ENCODE peak calls at places on chromosomes 5 and 9, in five cellular contexts. One of them, this sample, is unnamed.
A peak's percentile ranks its signal among the peaks of the same experiment; 100 is the strongest.

GRCh38 chr5:63572751-63573150 is 389.5 kb downstream of the HTR1A start:
- DNase-seq in AG04450: no peak
- DNase-seq in left cardiac atrium: no peak
- DNase-seq in amniotic stem cell: no peak
- DNase-seq in cardiac muscle cell: no peak
- DNase-seq in this sample: no peak

GRCh38 chr9:69223605-69224004 is 49.5 kb downstream of the TJP2 start:
- DNase-seq in AG04450: peak; percentile 50
- DNase-seq in left cardiac atrium: no peak
- DNase-seq in amniotic stem cell: peak; percentile 51
- DNase-seq in cardiac muscle cell: peak; percentile 69
- DNase-seq in this sample: peak; percentile 23

GRCh38 chr9:2260401-2261306 is 245.5 kb downstream of the SMARCA2 start:
- DNase-seq in AG04450: no peak
- DNase-seq in left cardiac atrium: no peak
- DNase-seq in amniotic stem cell: peak; percentile 8
- DNase-seq in cardiac muscle cell: no peak
- DNase-seq in this sample: peak; percentile 30

GRCh38 chr9:73024601-73025034 is 71.8 kb upstream of the ALDH1A1 start:
- DNase-seq in AG04450: no peak
- DNase-seq in left cardiac atrium: no peak
- DNase-seq in amniotic stem cell: no peak
- DNase-seq in cardiac muscle cell: no peak
- DNase-seq in this sample: no peak

GRCh38 chr5:138149530-138149929 is 10.3 kb upstream of the NME5 start:
- DNase-seq in AG04450: no peak
- DNase-seq in left cardiac atrium: no peak
- DNase-seq in amniotic stem cell: no peak
- DNase-seq in cardiac muscle cell: no peak
- DNase-seq in this sample: no peak

GRCh38 chr9:95004452-95005275 is 278.2 kb downstream of the AOPEP start:
- DNase-seq in AG04450: no peak
- DNase-seq in left cardiac atrium: peak; percentile 67
- DNase-seq in amniotic stem cell: no peak
- DNase-seq in cardiac muscle cell: peak; percentile 73
- DNase-seq in this sample: no peak

GRCh38 chr5:96816430-96816939 is 8.7 kb upstream of the ERAP1 start:
- DNase-seq in AG04450: no peak
- DNase-seq in left cardiac atrium: no peak
- DNase-seq in amniotic stem cell: no peak
- DNase-seq in cardiac muscle cell: no peak
- DNase-seq in this sample: no peak

GRCh38 chr9:4301302-4301701 is 1.4 kb upstream of the GLIS3 start:
- DNase-seq in AG04450: no peak
- DNase-seq in left cardiac atrium: no peak
- DNase-seq in amniotic stem cell: no peak
- DNase-seq in cardiac muscle cell: no peak
- DNase-seq in this sample: peak; percentile 97

GRCh38 chr5:31329722-31330121 is 136.2 kb downstream of the CDH6 start:
- DNase-seq in AG04450: no peak
- DNase-seq in left cardiac atrium: no peak
- DNase-seq in amniotic stem cell: no peak
- DNase-seq in cardiac muscle cell: no peak
- DNase-seq in this sample: no peak

GRCh38 chr9:131739988-131740648 is at the start of gene RAPGEF1:
- DNase-seq in AG04450: no peak
- DNase-seq in left cardiac atrium: peak; percentile 81
- DNase-seq in amniotic stem cell: no peak
- DNase-seq in cardiac muscle cell: peak; percentile 76
- DNase-seq in this sample: no peak

GRCh38 chr9:101527066-101527465 is 6.6 kb upstream of the RNF20 start:
- DNase-seq in AG04450: no peak
- DNase-seq in left cardiac atrium: no peak
- DNase-seq in amniotic stem cell: no peak
- DNase-seq in cardiac muscle cell: no peak
- DNase-seq in this sample: no peak

GRCh38 chr5:40826778-40827478 is 8.1 kb downstream of the RPL37 start:
- DNase-seq in AG04450: no peak
- DNase-seq in left cardiac atrium: no peak
- DNase-seq in amniotic stem cell: no peak
- DNase-seq in cardiac muscle cell: no peak
- DNase-seq in this sample: no peak

GRCh38 chr9:104875320-104875719 is 52.6 kb downstream of the ABCA1 start:
- DNase-seq in AG04450: no peak
- DNase-seq in left cardiac atrium: no peak
- DNase-seq in amniotic stem cell: no peak
- DNase-seq in cardiac muscle cell: no peak
- DNase-seq in this sample: no peak

GRCh38 chr5:13143630-13144029 is 800.9 kb downstream of the DNAH5 start:
- DNase-seq in AG04450: no peak
- DNase-seq in left cardiac atrium: no peak
- DNase-seq in amniotic stem cell: no peak
- DNase-seq in cardiac muscle cell: no peak
- DNase-seq in this sample: no peak

GRCh38 chr5:82259172-82259800 is 18.9 kb downstream of the RPS23 start:
- DNase-seq in AG04450: peak; percentile 11
- DNase-seq in left cardiac atrium: no peak
- DNase-seq in amniotic stem cell: peak; percentile 22
- DNase-seq in cardiac muscle cell: peak; percentile 21
- DNase-seq in this sample: no peak

GRCh38 chr9:117454711-117455110 is 39.9 kb upstream of the ASTN2 start:
- DNase-seq in AG04450: no peak
- DNase-seq in left cardiac atrium: no peak
- DNase-seq in amniotic stem cell: no peak
- DNase-seq in cardiac muscle cell: no peak
- DNase-seq in this sample: no peak

GRCh38 chr5:2007437-2007905 is 124.7 kb upstream of the IRX4 start:
- DNase-seq in AG04450: no peak
- DNase-seq in left cardiac atrium: no peak
- DNase-seq in amniotic stem cell: no peak
- DNase-seq in cardiac muscle cell: no peak
- DNase-seq in this sample: no peak

GRCh38 chr5:75167345-75167744 is 69.3 kb downstream of the ANKRD31 start:
- DNase-seq in AG04450: no peak
- DNase-seq in left cardiac atrium: no peak
- DNase-seq in amniotic stem cell: no peak
- DNase-seq in cardiac muscle cell: no peak
- DNase-seq in this sample: no peak

GRCh38 chr9:35658894-35659220 is 765 bp downstream of the CCDC107 start:
- DNase-seq in AG04450: no peak
- DNase-seq in left cardiac atrium: peak; percentile 60
- DNase-seq in amniotic stem cell: no peak
- DNase-seq in cardiac muscle cell: no peak
- DNase-seq in this sample: no peak

GRCh38 chr5:98349251-98349989 is 424.0 kb upstream of the RGMB start:
- DNase-seq in AG04450: no peak
- DNase-seq in left cardiac atrium: no peak
- DNase-seq in amniotic stem cell: peak; percentile 39
- DNase-seq in cardiac muscle cell: no peak
- DNase-seq in this sample: peak; percentile 64

GRCh38 chr5:169411789-169412425 is 111.0 kb upstream of the SLIT3 start:
- DNase-seq in AG04450: no peak
- DNase-seq in left cardiac atrium: no peak
- DNase-seq in amniotic stem cell: no peak
- DNase-seq in cardiac muscle cell: no peak
- DNase-seq in this sample: no peak

GRCh38 chr5:54357371-54358058 is 47.1 kb upstream of the ARL15 start:
- DNase-seq in AG04450: no peak
- DNase-seq in left cardiac atrium: no peak
- DNase-seq in amniotic stem cell: no peak
- DNase-seq in cardiac muscle cell: no peak
- DNase-seq in this sample: no peak

GRCh38 chr9:113410207-113411158 is at the start of the genes C9orf43 and POLE3:
- DNase-seq in AG04450: peak; percentile 86
- DNase-seq in left cardiac atrium: peak; percentile 96
- DNase-seq in amniotic stem cell: peak; percentile 95
- DNase-seq in cardiac muscle cell: peak; percentile 98
- DNase-seq in this sample: peak; percentile 90

GRCh38 chr5:167633931-167634341 is 657.5 kb upstream of the WWC1 start:
- DNase-seq in AG04450: no peak
- DNase-seq in left cardiac atrium: no peak
- DNase-seq in amniotic stem cell: peak; percentile 68
- DNase-seq in cardiac muscle cell: no peak
- DNase-seq in this sample: peak; percentile 78

GRCh38 chr9:84271004-84271886 is 69.3 kb downstream of the SLC28A3 start:
- DNase-seq in AG04450: peak; percentile 26
- DNase-seq in left cardiac atrium: peak; percentile 39
- DNase-seq in amniotic stem cell: peak; percentile 40
- DNase-seq in cardiac muscle cell: peak; percentile 39
- DNase-seq in this sample: peak; percentile 73

GRCh38 chr5:25516136-25516535 is 871.4 kb upstream of the CDH10 start:
- DNase-seq in AG04450: no peak
- DNase-seq in left cardiac atrium: no peak
- DNase-seq in amniotic stem cell: no peak
- DNase-seq in cardiac muscle cell: no peak
- DNase-seq in this sample: no peak

GRCh38 chr9:132609829-132610228 is 27.4 kb downstream of the BARHL1 start:
- DNase-seq in AG04450: peak; percentile 60
- DNase-seq in left cardiac atrium: no peak
- DNase-seq in amniotic stem cell: no peak
- DNase-seq in cardiac muscle cell: no peak
- DNase-seq in this sample: peak; percentile 85

GRCh38 chr5:81639556-81639955 is 111.3 kb downstream of the SSBP2 start:
- DNase-seq in AG04450: no peak
- DNase-seq in left cardiac atrium: no peak
- DNase-seq in amniotic stem cell: no peak
- DNase-seq in cardiac muscle cell: no peak
- DNase-seq in this sample: no peak

GRCh38 chr5:178670486-178670885 is 43.6 kb upstream of the CLK4 start:
- DNase-seq in AG04450: no peak
- DNase-seq in left cardiac atrium: no peak
- DNase-seq in amniotic stem cell: no peak
- DNase-seq in cardiac muscle cell: no peak
- DNase-seq in this sample: no peak

GRCh38 chr5:86684222-86684621 is 66.5 kb downstream of the COX7C start:
- DNase-seq in AG04450: no peak
- DNase-seq in left cardiac atrium: no peak
- DNase-seq in amniotic stem cell: no peak
- DNase-seq in cardiac muscle cell: no peak
- DNase-seq in this sample: no peak

This sample was measured in skeletal muscle cell.